ENCODE peak calls at places on chromosome 15, in four cellular contexts. O is GM13977, N is left lung, M is HFFc6. B is an unnamed sample.

GRCh38 chr15:38479286-38479685 is 25.4 kb downstream of the FAM98B start:
- DNase-seq in O (no peak), M (no peak), N (no peak), B (no peak)

GRCh38 chr15:35753486-35753885 is 207.5 kb upstream of the DPH6 start:
- DNase-seq in M (peak), N (no peak), O (no peak), B (no peak)

GRCh38 chr15:90903733-90904536 is 833 bp downstream of the MAN2A2 start:
- DNase-seq in O (peak), M (no peak), N (no peak), B (no peak)

GRCh38 chr15:74314897-74315438 is 52.5 kb downstream of the CYP11A1 start:
- DNase-seq in M (no peak), N (no peak), O (no peak), B (no peak)

GRCh38 chr15:92617197-92618037 is 38.2 kb downstream of the FAM174B start:
- DNase-seq in M (peak), N (no peak), O (no peak), B (peak)

GRCh38 chr15:44673639-44674038 is 10.2 kb upstream of the SPG11 start:
- DNase-seq in M (no peak), N (no peak), O (no peak), B (no peak)

GRCh38 chr15:62392411-62392810 is 227.3 kb upstream of the C2CD4B start:
- DNase-seq in N (no peak), M (peak), O (no peak), B (no peak)

GRCh38 chr15:33737687-33738606 is 230.3 kb upstream of the CHRM5 start:
- DNase-seq in N (no peak), O (peak), M (peak), B (peak)

GRCh38 chr15:26065723-26066122 is 202.6 kb upstream of the ATP10A start:
- DNase-seq in N (no peak), O (no peak), M (no peak), B (no peak)
- TF ChIP-seq CTCF in N (no peak), O (no peak), M (no peak), B (no peak)

DNA sequence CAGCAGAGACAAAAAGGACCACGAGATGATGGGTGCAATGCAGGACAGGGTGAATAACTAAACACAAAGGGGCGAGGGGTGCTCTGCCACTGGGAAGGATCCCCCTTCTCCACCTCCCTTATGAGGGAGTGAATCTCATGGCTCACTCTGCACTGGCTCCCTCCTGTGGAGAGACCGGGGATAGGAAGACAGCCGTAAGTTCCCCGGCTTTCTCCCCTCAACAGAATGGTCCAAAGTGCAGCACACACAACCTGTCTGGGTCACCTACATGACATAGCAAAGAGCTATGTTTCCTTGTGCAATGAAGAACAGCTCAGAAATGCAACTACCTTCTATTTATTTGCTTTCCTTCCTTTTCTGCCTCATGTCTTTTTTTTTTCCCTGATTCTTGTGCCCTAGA is 7.8 kb upstream of the ACSBG1 start:
- DNase-seq in N (no peak), O (no peak), M (no peak), B (no peak)
- TF ChIP-seq CTCF in N (no peak), O (peak), M (peak), B (peak)

DNA sequence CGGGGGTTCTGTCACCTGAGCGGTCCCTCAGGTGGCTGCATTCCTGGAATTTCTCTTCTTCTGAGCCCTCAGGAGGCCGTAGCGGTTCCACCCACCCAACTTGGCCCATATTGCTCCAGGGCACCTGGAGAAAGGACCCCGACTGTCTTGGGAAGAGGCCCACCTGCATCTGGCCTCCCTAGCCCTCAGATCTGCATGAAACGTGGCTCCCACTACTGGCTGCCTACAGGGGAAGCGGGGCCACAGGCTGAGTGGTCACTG is 9.9 kb upstream of the ANPEP start:
- DNase-seq in N (no peak), M (no peak), O (no peak), B (no peak)
- TF ChIP-seq CTCF in N (no peak), M (no peak), O (no peak), B (no peak)

DNA sequence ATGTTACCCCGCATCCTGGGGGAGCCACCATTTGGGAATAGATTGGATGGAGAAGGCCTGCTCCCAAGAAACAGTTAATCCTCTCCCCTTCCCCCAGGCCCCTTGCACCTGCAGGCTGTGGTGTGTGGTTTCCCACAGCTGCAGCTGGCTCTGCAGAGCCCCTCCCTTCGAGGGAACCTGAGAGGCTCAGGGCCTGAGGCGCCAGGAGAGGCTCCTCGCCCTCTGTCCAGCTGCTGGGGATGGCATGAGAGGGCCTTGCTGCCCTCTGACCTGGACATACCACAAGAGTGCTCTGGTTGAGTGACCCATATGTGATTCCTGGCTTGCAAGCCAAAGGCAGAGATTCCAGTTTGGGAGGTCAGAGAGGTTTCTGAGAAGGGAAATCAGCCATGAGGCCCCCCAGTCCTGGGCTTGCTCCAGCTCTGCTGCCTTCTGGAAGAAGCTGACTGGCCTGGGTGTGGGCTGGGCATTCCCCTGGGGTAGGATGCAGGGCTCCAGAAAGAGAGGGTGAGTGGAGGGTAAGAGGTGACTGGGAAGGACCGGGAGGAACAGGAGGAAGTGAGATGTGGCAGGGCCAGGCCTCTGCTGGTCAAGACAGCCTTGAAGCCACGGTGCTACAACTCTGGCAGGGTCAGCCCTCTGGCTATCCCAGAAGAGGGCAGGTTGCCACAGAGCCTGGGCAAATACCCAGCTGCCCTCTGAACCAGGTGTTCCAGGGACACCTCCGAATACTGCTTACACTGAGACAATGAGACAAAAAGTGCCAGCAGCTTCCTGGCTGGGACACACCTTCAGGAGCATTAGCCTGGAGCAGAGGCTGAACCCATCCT is 16.0 kb upstream of the SRP14 start:
- DNase-seq in N (no peak), M (no peak), O (peak), B (no peak)
- TF ChIP-seq CTCF in N (no peak), M (no peak), O (no peak), B (no peak)

DNA sequence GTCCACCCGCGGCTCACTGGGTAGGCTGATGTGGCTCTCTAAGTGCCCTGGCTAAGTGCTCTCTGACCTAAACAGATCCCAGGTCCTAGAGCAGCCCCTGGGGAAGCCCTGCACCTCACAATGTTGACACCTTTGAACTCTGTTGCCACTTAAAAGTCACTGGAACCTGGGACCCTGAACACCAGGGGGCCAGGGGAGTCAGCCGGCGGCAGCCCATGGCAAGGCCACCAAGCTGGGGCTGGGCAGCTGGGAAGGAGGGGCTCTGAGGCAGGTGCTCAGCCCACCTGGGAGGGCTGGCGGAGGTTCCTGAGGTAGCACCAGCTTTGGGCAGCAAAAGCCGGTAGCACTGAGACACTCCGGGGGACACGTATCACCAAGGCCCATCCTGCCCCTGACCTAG is 129.0 kb downstream of the CHSY1 start:
- DNase-seq in O (no peak), N (peak), M (no peak), B (no peak)
- TF ChIP-seq CTCF in O (no peak), N (no peak), M (peak), B (no peak)

GRCh38 chr15:41494190-41494921 is 682 bp downstream of the ITPKA start:
- DNase-seq in N (peak), M (no peak), O (peak), B (peak)
- TF ChIP-seq CTCF in N (no peak), M (peak), O (no peak), B (peak)

DNA sequence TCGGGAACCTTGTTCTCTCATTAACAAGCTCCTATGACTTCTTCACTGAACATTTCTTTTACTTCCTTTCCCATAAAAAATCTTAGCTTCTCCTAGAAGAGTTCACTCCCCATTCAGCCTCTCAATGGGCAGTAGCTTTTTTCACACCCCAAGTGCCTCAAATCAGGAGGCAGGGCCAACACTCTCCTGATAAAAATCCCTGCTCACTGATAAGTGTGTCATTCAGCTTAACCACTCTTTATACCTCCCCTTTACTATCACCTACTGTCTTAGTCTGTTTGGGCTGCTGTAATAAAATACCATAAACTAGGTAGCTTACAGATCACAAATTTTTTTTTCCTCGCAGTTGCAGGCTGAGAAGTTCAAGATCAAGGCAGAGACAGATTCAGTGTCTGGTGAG is 400.4 kb downstream of the WDR72 start:
- DNase-seq in O (no peak), M (no peak), N (no peak), B (no peak)
- TF ChIP-seq CTCF in O (no peak), M (no peak), N (no peak), B (no peak)

GRCh38 chr15:63461230-63461629 is 43.2 kb upstream of the USP3 start:
- DNase-seq in O (no peak), M (no peak), N (no peak), B (no peak)
- TF ChIP-seq CTCF in O (no peak), M (no peak), N (no peak), B (peak)